ENCODE peak calls at places on chromosomes 4 and X, in four cellular contexts. I is H1, Z is K562, T is GM12878. Y is an unnamed sample.
A peak's percentile ranks its signal among the peaks of the same experiment; 100 is the strongest.

GRCh38 chr4:109967798-109968520 is 55.3 kb downstream of the EGF start:
- DNase-seq in Z (no peak), T (no peak), I (no peak), Y (no peak)

GRCh38 chr4:100742045-100742444 is 224.2 kb upstream of the EMCN start:
- DNase-seq in I (no peak), T (no peak), Z (no peak), Y (peak; percentile 5)

GRCh38 chr4:100414016-100414790 is 103.6 kb downstream of the EMCN start:
- DNase-seq in Z (no peak), T (no peak), I (no peak), Y (no peak)

GRCh38 chr4:1793496-1793840 is 375 bp downstream of the FGFR3 start:
- DNase-seq in Z (peak; percentile 71), I (no peak), T (no peak), Y (peak; percentile 83)

GRCh38 chrX:74349387-74349786 is 45.4 kb downstream of the ZCCHC13 start:
- DNase-seq in Z (no peak), T (no peak), I (no peak), Y (no peak)

GRCh38 chr4:24794111-24794860 is 1.1 kb upstream of the SOD3 start:
- DNase-seq in I (no peak), T (no peak), Z (no peak), Y (no peak)

GRCh38 chr4:100224160-100224559 is 33.9 kb upstream of the DDIT4L start:
- DNase-seq in Z (no peak), T (no peak), I (no peak), Y (no peak)

GRCh38 chrX:130995351-130995967 is 62.7 kb upstream of the ARHGAP36 start:
- DNase-seq in T (no peak), Z (no peak), I (no peak), Y (no peak)

GRCh38 chr4:117068120-117068519 is 17.3 kb downstream of the TRAM1L1 start:
- DNase-seq in Z (no peak), T (no peak), I (no peak), Y (no peak)

GRCh38 chr4:149980941-149981340 is 97.3 kb upstream of the DCLK2 start:
- DNase-seq in T (no peak), I (peak; percentile 13), Z (peak; percentile 47), Y (peak; percentile 26)

GRCh38 chr4:59091376-59092142 is 1981.4 kb upstream of the IGFBP7 start:
- DNase-seq in Z (no peak), I (no peak), T (no peak), Y (no peak)

GRCh38 chrX:136708348-136708747 is 60.4 kb downstream of the CD40LG start:
- DNase-seq in Z (no peak), T (no peak), I (no peak), Y (peak; percentile 8)

GRCh38 chr4:78954048-78954666 is 14.9 kb upstream of the PAQR3 start:
- DNase-seq in I (no peak), T (no peak), Z (peak; percentile 36), Y (peak; percentile 18)

GRCh38 chr4:8419222-8420041 is 21.1 kb downstream of the ACOX3 start:
- DNase-seq in T (peak; percentile 37), Z (no peak), I (no peak), Y (no peak)

GRCh38 chrX:38192007-38192625 is 28.6 kb downstream of the SRPX start:
- DNase-seq in T (no peak), Z (peak; percentile 7), I (no peak), Y (peak; percentile 37)

GRCh38 chrX:108001218-108001814 is 19.1 kb upstream of the TEX13B start:
- DNase-seq in Z (peak; percentile 13), T (no peak), I (no peak), Y (peak; percentile 19)

GRCh38 chr4:85779165-85779564 is 304.2 kb downstream of the ARHGAP24 start:
- DNase-seq in Z (no peak), I (no peak), T (no peak), Y (no peak)

GRCh38 chrX:150361070-150361776 is 1.9 kb upstream of the MAMLD1 start:
- DNase-seq in T (no peak), Z (no peak), I (no peak), Y (peak; percentile 31)

GRCh38 chr4:1512738-1513660 is 106.8 kb upstream of the NKX1-1 start:
- DNase-seq in Z (peak; percentile 72), T (no peak), I (no peak), Y (peak; percentile 87)

GRCh38 chr4:125928652-125929051 is 613.9 kb downstream of the FAT4 start:
- DNase-seq in T (no peak), Z (no peak), I (no peak), Y (no peak)

GRCh38 chrX:56986138-56986537 is 9.2 kb downstream of the SPIN3 start:
- DNase-seq in Z (no peak), T (no peak), I (no peak), Y (no peak)

GRCh38 chr4:18388029-18388428 is 366.5 kb upstream of the LCORL start:
- DNase-seq in Z (no peak), I (no peak), T (no peak), Y (no peak)

GRCh38 chr4:122827899-122828601 is 1.4 kb downstream of the FGF2 start:
- DNase-seq in I (peak; percentile 70), Z (peak; percentile 63), T (peak; percentile 80), Y (peak; percentile 60)

GRCh38 chr4:89434364-89434988 is 126.9 kb upstream of the GPRIN3 start:
- DNase-seq in T (no peak), Z (no peak), I (no peak), Y (peak; percentile 34)
- TF ChIP-seq JUND in T (no peak), Z (no peak), I (no peak), Y (no peak)

GRCh38 chr4:20043992-20044391 is 207.7 kb upstream of the SLIT2 start:
- DNase-seq in T (no peak), Z (no peak), I (no peak), Y (no peak)

GRCh38 chr4:20044936-20045335 is 206.8 kb upstream of the SLIT2 start:
- DNase-seq in T (no peak), I (no peak), Z (no peak), Y (no peak)

GRCh38 chr4:20046179-20046578 is 205.5 kb upstream of the SLIT2 start:
- DNase-seq in Z (no peak), T (no peak), I (no peak), Y (no peak)

GRCh38 chr4:20042769-20043168 is 208.9 kb upstream of the SLIT2 start:
- DNase-seq in I (no peak), Z (no peak), T (no peak), Y (no peak)

GRCh38 chr4:20044502-20044911 is 207.2 kb upstream of the SLIT2 start:
- DNase-seq in I (no peak), T (no peak), Z (no peak), Y (no peak)
- TF ChIP-seq CHD2 in I (no peak), T (no peak), Z (no peak), Y (no peak)

GRCh38 chr4:81164126-81164525 is 50.9 kb downstream of the PRKG2 start:
- DNase-seq in T (no peak), Z (no peak), I (no peak), Y (no peak)
- TF ChIP-seq JUND in T (no peak), Z (no peak), I (no peak), Y (no peak)

GRCh38 chr4:38132843-38133662 is 172.9 kb downstream of the PTTG2 start:
- DNase-seq in Z (no peak), I (no peak), T (peak; percentile 17), Y (no peak)
- TF ChIP-seq CHD2 in Z (no peak), I (no peak), T (no peak), Y (no peak)

GRCh38 chrX:121949041-121949760 is 901.8 kb downstream of the GLUD2 start:
- DNase-seq in I (no peak), Z (no peak), T (no peak), Y (no peak)
- TF ChIP-seq JUND in I (no peak), Z (no peak), T (no peak), Y (no peak)

GRCh38 chr4:120855307-120856001 is 67.1 kb downstream of the PRDM5 start:
- DNase-seq in Z (no peak), T (peak; percentile 49), I (no peak), Y (no peak)
- TF ChIP-seq CHD2 in Z (no peak), T (no peak), I (no peak), Y (no peak)

DNA sequence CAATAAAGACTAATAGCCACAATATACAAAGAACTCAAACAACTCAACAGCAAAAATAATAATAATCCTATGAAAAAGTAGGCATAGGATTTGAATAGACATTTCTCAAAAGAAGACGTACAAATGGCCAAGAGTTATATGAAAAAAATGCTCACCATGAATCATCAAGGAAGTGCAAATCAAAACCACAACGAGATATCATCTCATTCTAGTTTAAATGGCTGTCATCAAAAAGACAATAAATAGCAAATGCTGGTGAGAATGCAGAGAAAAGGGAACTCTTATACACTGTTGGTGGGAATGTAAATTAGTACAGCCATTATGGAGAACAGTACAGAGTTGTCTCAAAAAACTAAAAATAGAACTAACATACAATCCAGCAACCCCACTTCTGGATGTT is 18.8 kb downstream of the TLR6 start:
- DNase-seq in T (no peak), Z (no peak), I (no peak), Y (no peak)
- TF ChIP-seq JUND in T (no peak), Z (no peak), I (no peak), Y (peak; percentile 95)

GRCh38 chr4:16663722-16664121 is 234.7 kb downstream of the LDB2 start:
- DNase-seq in Z (no peak), I (no peak), T (no peak), Y (no peak)

GRCh38 chr4:16669036-16669435 is 229.4 kb downstream of the LDB2 start:
- DNase-seq in T (no peak), Z (no peak), I (no peak), Y (no peak)

GRCh38 chr4:16670726-16671125 is 227.7 kb downstream of the LDB2 start:
- DNase-seq in I (no peak), T (no peak), Z (no peak), Y (no peak)

GRCh38 chr4:16665942-16666586 is 232.4 kb downstream of the LDB2 start:
- DNase-seq in T (no peak), Z (no peak), I (no peak), Y (no peak)

GRCh38 chr4:16667464-16667863 is 231.0 kb downstream of the LDB2 start:
- DNase-seq in Z (no peak), T (no peak), I (no peak), Y (no peak)
- TF ChIP-seq CHD2 in Z (no peak), T (no peak), I (no peak), Y (no peak)